ENCODE peak calls at places on chromosomes 6 and 20, in nine cellular contexts. H is heart right ventricle; S is neural crest cell; A is RWPE1; V is endothelial cell; C is activated CD4-positive, alpha-beta T cell treated with anti-CD3 and anti-CD28 coated beads, Interleukin-2, amount 50 U/mL, for 24 hours; I is KG1; W is NCI-H460; Y is NCI-H2171. U is an unnamed sample.

GRCh38 chr20:13231031-13231752 is 10.1 kb downstream of the ISM1 start:
- DNase-seq in H (no peak), S (no peak), A (peak; percentile 59), V (peak; percentile 12), C (peak; percentile 32), I (no peak), W (no peak), Y (no peak), U (peak; percentile 30)

GRCh38 chr6:378090-378957 is 13.2 kb upstream of the IRF4 start:
- DNase-seq in H (no peak), S (no peak), A (no peak), V (no peak), C (no peak), I (no peak), W (no peak), Y (no peak), U (no peak)

GRCh38 chr6:109456710-109457595 is 1.4 kb upstream of the MICAL1 start:
- DNase-seq in H (peak; percentile 47), S (no peak), A (no peak), V (no peak), C (no peak), I (no peak), W (no peak), Y (no peak), U (peak; percentile 60)

GRCh38 chr6:71383891-71384489 is 95.4 kb downstream of the OGFRL1 start:
- DNase-seq in H (peak; percentile 38), S (peak; percentile 28), A (no peak), V (peak; percentile 36), C (no peak), I (peak; percentile 37), W (no peak), Y (peak; percentile 17), U (no peak)

GRCh38 chr20:24785141-24785924 is 163.7 kb upstream of the CST7 start:
- DNase-seq in H (no peak), S (no peak), A (no peak), V (no peak), C (no peak), I (no peak), W (no peak), Y (peak; percentile 20), U (peak; percentile 36)

GRCh38 chr6:163994566-163994965 is 580.0 kb downstream of the QKI start:
- DNase-seq in H (no peak), S (no peak), A (no peak), V (no peak), C (no peak), I (no peak), W (no peak), Y (no peak), U (no peak)

GRCh38 chr6:116101790-116102189 is 1.1 kb downstream of the NT5DC1 start:
- DNase-seq in H (no peak), S (no peak), A (no peak), V (no peak), C (no peak), I (no peak), W (no peak), Y (no peak), U (no peak)

GRCh38 chr6:34391711-34392496 is 565 bp downstream of the NUDT3 start:
- DNase-seq in H (peak; percentile 54), S (peak; percentile 58), A (peak; percentile 50), V (peak; percentile 67), C (peak; percentile 28), I (peak; percentile 37), W (no peak), Y (peak; percentile 77), U (peak; percentile 58)

GRCh38 chr20:56826971-56827645 is 198.0 kb downstream of the TFAP2C start:
- DNase-seq in H (no peak), S (no peak), A (peak; percentile 96), V (no peak), C (no peak), I (no peak), W (no peak), Y (no peak), U (no peak)

U was measured in SW480.